ENCODE peak calls at places on chromosomes 7 and 10, in six cellular contexts. U is left cardiac atrium; O is cardiac septum; T is midbrain; C is activated naive CD4-positive, alpha-beta T cell; K is G401. P is an unnamed sample.

GRCh38 chr7:71145906-71146901 is 14.3 kb downstream of the GALNT17 start:
- DNase-seq in U (no peak), O (no peak), T (no peak), C (no peak), K (peak), P (no peak)

GRCh38 chr10:92689663-92690210 is at the start of gene HHEX:
- DNase-seq in U (peak), O (peak), T (no peak), C (no peak), K (no peak), P (peak)

GRCh38 chr10:123781956-123782500 is 109.6 kb downstream of the CPXM2 start:
- DNase-seq in U (no peak), O (no peak), T (no peak), C (no peak), K (no peak), P (no peak)

GRCh38 chr10:72087969-72088878 is at the start of gene SPOCK2:
- DNase-seq in U (peak), O (no peak), T (peak), C (peak), K (peak), P (no peak)

GRCh38 chr10:97667462-97667861 is 19.6 kb downstream of the AVPI1 start:
- DNase-seq in U (no peak), O (no peak), T (no peak), C (no peak), K (no peak), P (no peak)

GRCh38 chr10:101778781-101779543 is 3.0 kb upstream of the FGF8 start:
- DNase-seq in U (no peak), O (no peak), T (no peak), C (no peak), K (no peak), P (peak)

GRCh38 chr7:79774150-79774549 is 320.7 kb upstream of the MAGI2 start:
- DNase-seq in U (no peak), O (no peak), T (no peak), C (no peak), K (no peak), P (no peak)

GRCh38 chr10:17273403-17273802 is 45.4 kb downstream of the VIM start:
- DNase-seq in U (no peak), O (no peak), T (no peak), C (no peak), K (no peak), P (no peak)

GRCh38 chr7:158106272-158106671 is 481.4 kb downstream of the PTPRN2 start:
- DNase-seq in U (no peak), O (no peak), T (no peak), C (no peak), K (no peak), P (no peak)

GRCh38 chr7:105911961-105912575 is 35.7 kb upstream of the ATXN7L1 start:
- DNase-seq in U (no peak), O (no peak), T (no peak), C (no peak), K (no peak), P (no peak)

GRCh38 chr7:112495820-112496462 is 15.2 kb downstream of the LSMEM1 start:
- DNase-seq in U (peak), O (no peak), T (peak), C (no peak), K (peak), P (peak)

GRCh38 chr10:14200645-14201534 is 129.8 kb downstream of the FRMD4A start:
- DNase-seq in U (no peak), O (no peak), T (no peak), C (no peak), K (peak), P (no peak)

GRCh38 chr10:6610647-6611046 is 30.6 kb upstream of the PRKCQ start:
- DNase-seq in U (no peak), O (no peak), T (no peak), C (no peak), K (no peak), P (no peak)

GRCh38 chr7:108358553-108358952 is 97.7 kb downstream of the NRCAM start:
- DNase-seq in U (no peak), O (no peak), T (no peak), C (no peak), K (no peak), P (no peak)

GRCh38 chr10:96416643-96417042 is 57.8 kb upstream of the OPALIN start:
- DNase-seq in U (no peak), O (no peak), T (peak), C (no peak), K (no peak), P (peak)

GRCh38 chr10:17244712-17245365 is 16.8 kb downstream of the VIM start:
- DNase-seq in U (no peak), O (no peak), T (no peak), C (no peak), K (no peak), P (no peak)

GRCh38 chr10:11683529-11684320 is 58.5 kb upstream of the ECHDC3 start:
- DNase-seq in U (no peak), O (no peak), T (no peak), C (no peak), K (no peak), P (no peak)

GRCh38 chr7:130912086-130912909 is 178.3 kb upstream of the KLF14 start:
- DNase-seq in U (no peak), O (no peak), T (no peak), C (no peak), K (no peak), P (no peak)

GRCh38 chr7:123148813-123149212 is 51.0 kb downstream of the SLC13A1 start:
- DNase-seq in U (no peak), O (no peak), T (no peak), C (no peak), K (no peak), P (no peak)

GRCh38 chr7:33667261-33667660 is 238.1 kb upstream of the BMPER start:
- DNase-seq in U (no peak), O (no peak), T (no peak), C (no peak), K (no peak), P (no peak)

GRCh38 chr7:30285067-30285530 is 702 bp downstream of the ZNRF2 start:
- DNase-seq in U (peak), O (no peak), T (peak), C (peak), K (peak), P (peak)

GRCh38 chr7:34875481-34875880 is 161.8 kb downstream of the DPY19L1 start:
- DNase-seq in U (no peak), O (no peak), T (peak), C (no peak), K (no peak), P (no peak)

GRCh38 chr10:34916368-34916767 is 101.3 kb upstream of the PARD3 start:
- DNase-seq in U (no peak), O (no peak), T (no peak), C (no peak), K (no peak), P (no peak)

GRCh38 chr7:154927624-154928125 is 75.2 kb downstream of the PAXIP1 start:
- DNase-seq in U (peak), O (no peak), T (peak), C (peak), K (peak), P (peak)

GRCh38 chr7:96084880-96085551 is 236.9 kb downstream of the SLC25A13 start:
- DNase-seq in U (no peak), O (no peak), T (no peak), C (no peak), K (no peak), P (no peak)

GRCh38 chr7:127644484-127644883 is 7.5 kb upstream of the SND1 start:
- DNase-seq in U (no peak), O (no peak), T (no peak), C (no peak), K (no peak), P (no peak)